ENCODE peak calls at places on chromosomes 11 and 22, in four cellular contexts. G, S, U and T are unnamed samples.

GRCh38 chr11:66676931-66677598 is 622 bp downstream of the RBM4B start:
- DNase-seq in G (no peak), S (no peak), U (no peak), T (no peak)

GRCh38 chr22:45131749-45132148 is 32.0 kb upstream of the NUP50 start:
- DNase-seq in G (no peak), S (no peak), U (no peak), T (peak; percentile 44)

GRCh38 chr22:46579751-46580449 is 40.3 kb upstream of the GRAMD4 start:
- DNase-seq in G (no peak), S (no peak), U (no peak), T (no peak)

GRCh38 chr11:14179126-14179820 is 179.7 kb downstream of the RRAS2 start:
- DNase-seq in G (no peak), S (no peak), U (no peak), T (no peak)

GRCh38 chr11:12434255-12434654 is 56.9 kb downstream of the PARVA start:
- DNase-seq in G (no peak), S (no peak), U (no peak), T (no peak)

GRCh38 chr22:46661221-46661851 is 41.1 kb downstream of the GRAMD4 start:
- DNase-seq in G (peak; percentile 52), S (no peak), U (no peak), T (no peak)

GRCh38 chr11:68150029-68150428 is 28.8 kb upstream of the CHKA start:
- DNase-seq in G (no peak), S (no peak), U (no peak), T (no peak)

GRCh38 chr11:126268708-126269579 is at the start of the genes FOXRED1 and SRPRA:
- DNase-seq in G (peak; percentile 100), S (peak; percentile 97), U (peak; percentile 99), T (peak; percentile 100)

GRCh38 chr11:111410951-111411350 is 31.9 kb upstream of the POU2AF1 start:
- DNase-seq in G (no peak), S (no peak), U (no peak), T (no peak)

GRCh38 chr11:121372671-121373429 is 79.3 kb upstream of the SORL1 start:
- DNase-seq in G (no peak), S (no peak), U (no peak), T (no peak)

GRCh38 chr11:62075438-62075837 is 48.4 kb upstream of the INCENP start:
- DNase-seq in G (no peak), S (no peak), U (no peak), T (no peak)

GRCh38 chr11:2580444-2581050 is 119.2 kb downstream of the KCNQ1OT1 start:
- DNase-seq in G (no peak), S (no peak), U (no peak), T (peak; percentile 59)

GRCh38 chr11:30091728-30092127 is 74.9 kb upstream of the KCNA4 start:
- DNase-seq in G (no peak), S (no peak), U (no peak), T (no peak)

GRCh38 chr11:129440028-129440630 is 64.5 kb downstream of the BARX2 start:
- DNase-seq in G (no peak), S (no peak), U (no peak), T (no peak)

GRCh38 chr11:113131036-113131775 is 170.0 kb downstream of the NCAM1 start:
- DNase-seq in G (no peak), S (no peak), U (no peak), T (no peak)

GRCh38 chr11:70327717-70328116 is 57.2 kb downstream of the PPFIA1 start:
- DNase-seq in G (no peak), S (no peak), U (no peak), T (no peak)

GRCh38 chr11:33507967-33508366 is 192.7 kb downstream of the C11orf91 start:
- DNase-seq in G (no peak), S (peak; percentile 51), U (no peak), T (no peak)

GRCh38 chr11:66868726-66869291 is 11.9 kb downstream of the LRFN4 start:
- DNase-seq in G (peak; percentile 63), S (no peak), U (no peak), T (no peak)

GRCh38 chr11:9868641-9869040 is 204.8 kb downstream of the SWAP70 start:
- DNase-seq in G (no peak), S (no peak), U (no peak), T (no peak)

GRCh38 chr11:107757661-107758060 is 45.8 kb upstream of the SLN start:
- DNase-seq in G (no peak), S (no peak), U (no peak), T (no peak)

GRCh38 chr22:38503021-38503420 is 3.1 kb downstream of the DDX17 start:
- DNase-seq in G (no peak), S (no peak), U (no peak), T (no peak)

GRCh38 chr11:1730230-1730629 is 20.2 kb downstream of the IFITM10 start:
- DNase-seq in G (no peak), S (no peak), U (no peak), T (no peak)

GRCh38 chr11:86069408-86070086 is 663 bp upstream of the PICALM start:
- DNase-seq in G (no peak), S (peak; percentile 87), U (peak; percentile 27), T (no peak)

GRCh38 chr11:66321606-66322005 is 4.8 kb upstream of the CD248 start:
- DNase-seq in G (no peak), S (no peak), U (no peak), T (no peak)

GRCh38 chr11:47178305-47178704 is 1.6 kb upstream of the ARFGAP2 start:
- DNase-seq in G (no peak), S (no peak), U (no peak), T (no peak)

GRCh38 chr11:92752122-92752521 is 217.3 kb upstream of the MTNR1B start:
- DNase-seq in G (no peak), S (no peak), U (no peak), T (no peak)

GRCh38 chr11:451738-452137 is 1.7 kb downstream of the PTDSS2 start:
- DNase-seq in G (no peak), S (no peak), U (no peak), T (no peak)

GRCh38 chr11:33893711-33894401 is 2.0 kb upstream of the LMO2 start:
- DNase-seq in G (peak; percentile 15), S (no peak), U (no peak), T (no peak)

GRCh38 chr11:73645570-73645969 is 811 bp upstream of the PLEKHB1 start:
- DNase-seq in G (no peak), S (no peak), U (no peak), T (no peak)

GRCh38 chr11:73648629-73649046 is 2.3 kb downstream of the PLEKHB1 start:
- DNase-seq in G (no peak), S (no peak), U (no peak), T (no peak)

GRCh38 chr11:73649206-73649605 is 2.8 kb downstream of the PLEKHB1 start:
- DNase-seq in G (no peak), S (no peak), U (no peak), T (no peak)

GRCh38 chr11:73645972-73646631 is at the start of gene PLEKHB1:
- DNase-seq in G (no peak), S (no peak), U (peak; percentile 58), T (no peak)

GRCh38 chr11:73647459-73648100 is 1.2 kb downstream of the PLEKHB1 start:
- DNase-seq in G (peak; percentile 86), S (peak; percentile 29), U (peak; percentile 95), T (peak; percentile 94)
- H3K4me3 ChIP-seq in G (peak overlapping the region; percentile 41), S (peak overlapping the region; percentile 16), U (peak overlapping the region; percentile 34), T (peak overlapping the region; percentile 44)

GRCh38 chr11:35141034-35141433 is 2.1 kb downstream of the CD44 start:
- DNase-seq in G (no peak), S (no peak), U (no peak), T (no peak)

GRCh38 chr11:35139883-35140282 is 912 bp downstream of the CD44 start:
- DNase-seq in G (no peak), S (no peak), U (no peak), T (peak; percentile 68)

GRCh38 chr11:35138058-35138457 is 913 bp upstream of the CD44 start:
- DNase-seq in G (no peak), S (no peak), U (no peak), T (no peak)

GRCh38 chr11:35138606-35138948 is 394 bp upstream of the CD44 start:
- DNase-seq in G (no peak), S (no peak), U (no peak), T (no peak)

DNA sequence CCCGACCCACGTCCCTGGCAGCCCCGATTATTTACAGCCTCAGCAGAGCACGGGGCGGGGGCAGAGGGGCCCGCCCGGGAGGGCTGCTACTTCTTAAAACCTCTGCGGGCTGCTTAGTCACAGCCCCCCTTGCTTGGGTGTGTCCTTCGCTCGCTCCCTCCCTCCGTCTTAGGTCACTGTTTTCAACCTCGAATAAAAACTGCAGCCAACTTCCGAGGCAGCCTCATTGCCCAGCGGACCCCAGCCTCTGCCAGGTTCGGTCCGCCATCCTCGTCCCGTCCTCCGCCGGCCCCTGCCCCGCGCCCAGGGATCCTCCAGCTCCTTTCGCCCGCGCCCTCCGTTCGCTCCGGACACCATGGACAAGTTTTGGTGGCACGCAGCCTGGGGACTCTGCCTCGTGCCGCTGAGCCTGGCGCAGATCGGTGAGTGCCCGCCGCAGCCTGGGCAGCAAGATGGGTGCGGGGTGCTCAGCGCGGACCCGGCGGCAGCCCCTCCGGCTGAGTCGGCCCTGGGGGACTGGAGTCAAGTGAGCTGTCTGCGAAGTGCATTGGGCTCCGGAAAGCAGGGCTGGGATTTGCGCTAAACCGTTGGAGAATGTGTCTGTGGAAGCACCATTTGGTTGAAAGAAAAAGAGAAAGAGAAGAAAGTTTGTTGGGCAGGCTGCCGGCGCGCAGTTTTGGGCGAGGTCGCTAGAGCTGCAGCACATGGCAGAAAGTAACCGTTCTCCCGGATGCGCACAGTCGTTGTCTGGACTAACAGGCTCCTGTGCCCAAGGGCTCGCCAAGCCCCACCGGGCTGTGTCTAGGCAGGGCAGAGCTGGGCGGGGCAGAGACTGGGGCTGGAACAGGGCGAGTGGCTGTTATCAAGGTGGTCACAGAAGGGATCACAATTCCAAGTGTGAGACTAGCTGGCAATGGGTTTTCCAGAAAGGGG is at the start of gene CD44:
- DNase-seq in G (peak; percentile 72), S (no peak), U (peak; percentile 46), T (peak; percentile 84)
- H3K4me3 ChIP-seq in G (peak within 1 kb of the TSS; percentile 85), S (peak within 1 kb of the TSS; percentile 79), U (peak within 1 kb of the TSS; percentile 57), T (peak within 1 kb of the TSS; percentile 69)

GRCh38 chr22:48629631-48630443 is 1197.8 kb downstream of the BRD1 start:
- DNase-seq in G (no peak), S (no peak), U (no peak), T (no peak)

GRCh38 chr22:48627966-48628365 is 1199.7 kb downstream of the BRD1 start:
- DNase-seq in G (no peak), S (no peak), U (no peak), T (no peak)

GRCh38 chr22:48624401-48624800 is 1203.3 kb downstream of the BRD1 start:
- DNase-seq in G (no peak), S (no peak), U (no peak), T (no peak)

GRCh38 chr22:48628891-48629559 is 1198.6 kb downstream of the BRD1 start:
- DNase-seq in G (no peak), S (no peak), U (no peak), T (no peak)

DNA sequence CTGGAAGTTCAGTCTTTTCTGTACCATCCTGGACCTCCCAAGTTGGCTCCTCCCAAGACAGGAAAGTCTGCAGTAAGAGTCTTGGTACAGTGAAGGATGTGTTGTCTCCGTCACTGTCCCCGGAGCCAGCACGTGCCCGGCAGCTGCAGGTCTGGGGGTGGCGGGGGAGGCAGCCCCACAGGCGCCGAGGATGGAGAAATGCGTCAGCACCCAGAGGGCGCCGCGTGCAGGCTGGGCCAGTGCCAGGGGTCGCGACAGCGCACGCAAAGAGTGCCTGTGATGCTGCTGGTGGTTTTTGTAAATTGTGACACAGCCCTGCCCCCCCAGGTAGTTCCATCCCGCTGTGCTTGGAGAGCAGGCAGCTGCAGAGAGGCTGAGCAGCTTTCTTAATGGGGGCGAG is 1200.5 kb downstream of the BRD1 start:
- DNase-seq in G (no peak), S (no peak), U (no peak), T (no peak)
- H3K4me3 ChIP-seq in G (no peak overlapping the region), S (no peak overlapping the region), U (no peak overlapping the region), T (no peak overlapping the region)

GRCh38 chr11:8863838-8864237 is 47.2 kb upstream of the AKIP1 start:
- DNase-seq in G (no peak), S (peak; percentile 36), U (no peak), T (no peak)

GRCh38 chr11:8858808-8859207 is 52.2 kb upstream of the AKIP1 start:
- DNase-seq in G (no peak), S (no peak), U (no peak), T (no peak)
- H3K4me3 ChIP-seq in G (no peak overlapping the region), S (no peak overlapping the region), U (no peak overlapping the region), T (no peak overlapping the region)